ENCODE peak calls at places on chromosomes 16 and 17, in five cellular contexts. One of them, this sample, is unnamed.

GRCh38 chr16:69404275-69404805 is 18.5 kb upstream of the TERF2 start:
- DNase-seq in CD8-positive, alpha-beta T cell: no peak
- DNase-seq in AG10803: peak; percentile 63
- DNase-seq in heart right ventricle: no peak
- DNase-seq in heart left ventricle: no peak
- DNase-seq in this sample: no peak

GRCh38 chr16:86566601-86566965 is at the start of gene FOXC2:
- DNase-seq in AG10803: peak; percentile 94
- DNase-seq in heart right ventricle: peak; percentile 86
- DNase-seq in heart left ventricle: peak; percentile 90
- DNase-seq in CD8-positive, alpha-beta T cell: no peak
- DNase-seq in this sample: peak; percentile 92

GRCh38 chr17:70137451-70138230 is 31.7 kb upstream of the KCNJ2 start:
- DNase-seq in heart right ventricle: no peak
- DNase-seq in CD8-positive, alpha-beta T cell: no peak
- DNase-seq in AG10803: peak; percentile 97
- DNase-seq in heart left ventricle: peak; percentile 34
- DNase-seq in this sample: no peak

GRCh38 chr17:36463916-36464764 is 22.3 kb upstream of the ZNHIT3 start:
- DNase-seq in AG10803: peak; percentile 72
- DNase-seq in heart left ventricle: peak; percentile 44
- DNase-seq in CD8-positive, alpha-beta T cell: no peak
- DNase-seq in heart right ventricle: peak; percentile 47
- DNase-seq in this sample: peak; percentile 69

GRCh38 chr16:66660422-66661209 is 35.9 kb downstream of the CMTM4 start:
- DNase-seq in heart right ventricle: peak; percentile 57
- DNase-seq in heart left ventricle: peak; percentile 71
- DNase-seq in AG10803: peak; percentile 86
- DNase-seq in CD8-positive, alpha-beta T cell: no peak
- DNase-seq in this sample: peak; percentile 67

GRCh38 chr16:12917653-12918052 is 16.3 kb downstream of the SHISA9 start:
- DNase-seq in AG10803: peak; percentile 83
- DNase-seq in heart left ventricle: no peak
- DNase-seq in heart right ventricle: no peak
- DNase-seq in CD8-positive, alpha-beta T cell: no peak
- DNase-seq in this sample: no peak

GRCh38 chr17:5584383-5584951 is at the start of gene NLRP1:
- DNase-seq in CD8-positive, alpha-beta T cell: peak; percentile 91
- DNase-seq in heart right ventricle: peak; percentile 84
- DNase-seq in AG10803: peak; percentile 93
- DNase-seq in heart left ventricle: peak; percentile 89
- DNase-seq in this sample: peak; percentile 96

GRCh38 chr17:40518401-40519088 is 17.1 kb upstream of the TNS4 start:
- DNase-seq in heart left ventricle: no peak
- DNase-seq in heart right ventricle: no peak
- DNase-seq in AG10803: no peak
- DNase-seq in CD8-positive, alpha-beta T cell: no peak
- DNase-seq in this sample: peak; percentile 32

GRCh38 chr17:59791603-59792457 is 84.4 kb downstream of the VMP1 start:
- DNase-seq in heart left ventricle: no peak
- DNase-seq in AG10803: peak; percentile 84
- DNase-seq in heart right ventricle: no peak
- DNase-seq in CD8-positive, alpha-beta T cell: no peak
- DNase-seq in this sample: no peak

GRCh38 chr16:52837251-52837650 is 215.4 kb downstream of the CHD9NB start:
- DNase-seq in heart left ventricle: no peak
- DNase-seq in heart right ventricle: no peak
- DNase-seq in AG10803: no peak
- DNase-seq in CD8-positive, alpha-beta T cell: no peak
- DNase-seq in this sample: no peak

DNA sequence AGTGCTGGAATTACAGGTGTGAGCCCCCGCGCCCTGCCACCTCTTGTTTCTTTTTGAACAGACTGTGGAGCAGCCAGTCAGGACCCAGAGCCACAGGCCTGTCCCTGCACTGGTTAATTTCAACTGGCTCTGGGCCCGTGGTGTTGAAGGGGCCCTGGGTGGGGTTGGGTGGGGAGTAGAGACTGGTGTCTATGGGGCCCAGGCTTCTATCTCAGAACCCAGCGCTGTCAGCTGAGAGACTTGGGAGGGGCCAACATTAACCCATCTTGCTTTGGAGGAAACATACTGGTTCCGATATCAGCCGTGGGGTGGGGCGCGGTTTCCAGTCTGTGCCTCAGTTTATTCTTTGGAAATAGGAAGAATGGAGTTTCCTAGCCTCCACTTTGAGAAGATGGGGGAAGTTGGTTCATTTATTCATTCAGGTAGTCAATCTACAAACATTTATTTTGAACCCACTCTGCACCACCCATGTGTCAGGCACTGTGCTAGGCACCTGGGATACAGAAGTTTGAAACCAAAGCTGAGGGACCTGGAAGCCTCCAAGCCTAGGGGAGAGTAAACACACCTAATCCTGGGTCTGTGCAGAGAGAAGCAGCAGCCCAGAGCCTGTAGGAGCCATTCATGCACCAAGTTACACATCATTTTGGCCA is 15.6 kb upstream of the SLC4A1 start:
- DNase-seq in CD8-positive, alpha-beta T cell: no peak
- DNase-seq in heart left ventricle: no peak
- DNase-seq in heart right ventricle: no peak
- DNase-seq in AG10803: no peak
- DNase-seq in this sample: no peak
- H3K4me3 ChIP-seq in CD8-positive, alpha-beta T cell: no peak overlapping the region
- H3K4me3 ChIP-seq in heart left ventricle: no peak overlapping the region
- H3K4me3 ChIP-seq in heart right ventricle: no peak overlapping the region
- H3K4me3 ChIP-seq in AG10803: no peak overlapping the region
- H3K4me3 ChIP-seq in this sample: no peak overlapping the region

GRCh38 chr17:76542984-76543383 is 3.1 kb downstream of the PRCD start:
- DNase-seq in CD8-positive, alpha-beta T cell: no peak
- DNase-seq in AG10803: no peak
- DNase-seq in heart left ventricle: no peak
- DNase-seq in heart right ventricle: no peak
- DNase-seq in this sample: no peak
- H3K4me3 ChIP-seq in CD8-positive, alpha-beta T cell: no peak overlapping the region
- H3K4me3 ChIP-seq in AG10803: no peak overlapping the region
- H3K4me3 ChIP-seq in heart left ventricle: no peak overlapping the region
- H3K4me3 ChIP-seq in heart right ventricle: no peak overlapping the region
- H3K4me3 ChIP-seq in this sample: no peak overlapping the region

GRCh38 chr16:64391009-64391663 is 730.7 kb downstream of the CDH11 start:
- DNase-seq in heart left ventricle: no peak
- DNase-seq in AG10803: no peak
- DNase-seq in heart right ventricle: no peak
- DNase-seq in CD8-positive, alpha-beta T cell: no peak
- DNase-seq in this sample: no peak
- H3K4me3 ChIP-seq in heart left ventricle: peak overlapping the region; percentile 16
- H3K4me3 ChIP-seq in AG10803: peak overlapping the region; percentile 5
- H3K4me3 ChIP-seq in heart right ventricle: no peak overlapping the region
- H3K4me3 ChIP-seq in CD8-positive, alpha-beta T cell: no peak overlapping the region
- H3K4me3 ChIP-seq in this sample: peak overlapping the region; percentile 5

GRCh38 chr17:8662973-8663372 is 32.4 kb upstream of the MYH10 start:
- DNase-seq in heart left ventricle: no peak
- DNase-seq in CD8-positive, alpha-beta T cell: no peak
- DNase-seq in AG10803: no peak
- DNase-seq in heart right ventricle: no peak
- DNase-seq in this sample: no peak
- H3K4me3 ChIP-seq in heart left ventricle: no peak overlapping the region
- H3K4me3 ChIP-seq in CD8-positive, alpha-beta T cell: no peak overlapping the region
- H3K4me3 ChIP-seq in AG10803: no peak overlapping the region
- H3K4me3 ChIP-seq in heart right ventricle: no peak overlapping the region
- H3K4me3 ChIP-seq in this sample: no peak overlapping the region

GRCh38 chr16:68005786-68006286 is 6.6 kb upstream of the DPEP2 start:
- DNase-seq in heart right ventricle: no peak
- DNase-seq in AG10803: no peak
- DNase-seq in CD8-positive, alpha-beta T cell: peak; percentile 56
- DNase-seq in heart left ventricle: peak; percentile 42
- DNase-seq in this sample: peak; percentile 68

GRCh38 chr16:67995423-67995822 is 3.9 kb downstream of the DPEP2 start:
- DNase-seq in AG10803: no peak
- DNase-seq in CD8-positive, alpha-beta T cell: no peak
- DNase-seq in heart right ventricle: no peak
- DNase-seq in heart left ventricle: no peak
- DNase-seq in this sample: no peak

GRCh38 chr16:68000024-68000423 is 740 bp upstream of the DPEP2 start:
- DNase-seq in CD8-positive, alpha-beta T cell: no peak
- DNase-seq in AG10803: no peak
- DNase-seq in heart left ventricle: no peak
- DNase-seq in heart right ventricle: no peak
- DNase-seq in this sample: no peak

GRCh38 chr16:68003031-68003430 is 3.7 kb upstream of the DPEP2 start:
- DNase-seq in AG10803: peak; percentile 31
- DNase-seq in CD8-positive, alpha-beta T cell: no peak
- DNase-seq in heart right ventricle: no peak
- DNase-seq in heart left ventricle: no peak
- DNase-seq in this sample: no peak

DNA sequence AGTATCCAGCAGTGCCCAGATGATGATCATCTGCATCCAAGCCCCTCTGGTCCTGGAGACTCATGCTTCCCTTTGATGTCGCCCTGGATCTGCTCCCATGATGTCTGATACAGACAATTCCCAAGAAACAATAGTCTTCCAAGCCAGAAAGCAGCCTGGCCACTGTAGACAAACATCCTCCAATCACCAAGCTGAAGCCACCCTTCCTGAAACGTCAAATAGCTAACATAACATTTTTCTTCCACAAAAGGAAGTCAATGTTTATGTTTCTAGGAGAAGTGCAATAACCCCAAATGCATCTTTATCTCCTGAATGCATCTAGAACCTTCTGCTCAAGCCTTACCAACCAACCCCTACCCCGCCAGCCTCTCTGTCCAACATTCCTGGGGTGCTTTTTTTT is 1.2 kb upstream of the DPEP2 start:
- DNase-seq in AG10803: no peak
- DNase-seq in CD8-positive, alpha-beta T cell: no peak
- DNase-seq in heart left ventricle: peak; percentile 36
- DNase-seq in heart right ventricle: no peak
- DNase-seq in this sample: no peak
- H3K4me3 ChIP-seq in AG10803: no peak overlapping the region
- H3K4me3 ChIP-seq in CD8-positive, alpha-beta T cell: peak overlapping the region; percentile 44
- H3K4me3 ChIP-seq in heart left ventricle: no peak overlapping the region
- H3K4me3 ChIP-seq in heart right ventricle: no peak overlapping the region
- H3K4me3 ChIP-seq in this sample: no peak overlapping the region

GRCh38 chr17:50177983-50178834 is 12.4 kb downstream of the SGCA start:
- DNase-seq in AG10803: peak; percentile 97
- DNase-seq in CD8-positive, alpha-beta T cell: no peak
- DNase-seq in heart right ventricle: peak; percentile 82
- DNase-seq in heart left ventricle: peak; percentile 87
- DNase-seq in this sample: peak; percentile 92

GRCh38 chr17:50176559-50177471 is 11.0 kb downstream of the SGCA start:
- DNase-seq in AG10803: peak; percentile 37
- DNase-seq in heart left ventricle: no peak
- DNase-seq in CD8-positive, alpha-beta T cell: no peak
- DNase-seq in heart right ventricle: peak; percentile 21
- DNase-seq in this sample: peak; percentile 55

GRCh38 chr17:50175035-50175788 is 9.4 kb downstream of the SGCA start:
- DNase-seq in heart left ventricle: no peak
- DNase-seq in heart right ventricle: no peak
- DNase-seq in AG10803: no peak
- DNase-seq in CD8-positive, alpha-beta T cell: no peak
- DNase-seq in this sample: peak; percentile 11

GRCh38 chr17:50180066-50180465 is 14.3 kb downstream of the SGCA start:
- DNase-seq in AG10803: peak; percentile 36
- DNase-seq in CD8-positive, alpha-beta T cell: no peak
- DNase-seq in heart left ventricle: no peak
- DNase-seq in heart right ventricle: no peak
- DNase-seq in this sample: peak; percentile 16

GRCh38 chr17:50177476-50177875 is 11.7 kb downstream of the SGCA start:
- DNase-seq in heart left ventricle: no peak
- DNase-seq in CD8-positive, alpha-beta T cell: no peak
- DNase-seq in AG10803: no peak
- DNase-seq in heart right ventricle: no peak
- DNase-seq in this sample: no peak
- H3K4me3 ChIP-seq in heart left ventricle: no peak overlapping the region
- H3K4me3 ChIP-seq in CD8-positive, alpha-beta T cell: no peak overlapping the region
- H3K4me3 ChIP-seq in AG10803: no peak overlapping the region
- H3K4me3 ChIP-seq in heart right ventricle: no peak overlapping the region
- H3K4me3 ChIP-seq in this sample: no peak overlapping the region

DNA sequence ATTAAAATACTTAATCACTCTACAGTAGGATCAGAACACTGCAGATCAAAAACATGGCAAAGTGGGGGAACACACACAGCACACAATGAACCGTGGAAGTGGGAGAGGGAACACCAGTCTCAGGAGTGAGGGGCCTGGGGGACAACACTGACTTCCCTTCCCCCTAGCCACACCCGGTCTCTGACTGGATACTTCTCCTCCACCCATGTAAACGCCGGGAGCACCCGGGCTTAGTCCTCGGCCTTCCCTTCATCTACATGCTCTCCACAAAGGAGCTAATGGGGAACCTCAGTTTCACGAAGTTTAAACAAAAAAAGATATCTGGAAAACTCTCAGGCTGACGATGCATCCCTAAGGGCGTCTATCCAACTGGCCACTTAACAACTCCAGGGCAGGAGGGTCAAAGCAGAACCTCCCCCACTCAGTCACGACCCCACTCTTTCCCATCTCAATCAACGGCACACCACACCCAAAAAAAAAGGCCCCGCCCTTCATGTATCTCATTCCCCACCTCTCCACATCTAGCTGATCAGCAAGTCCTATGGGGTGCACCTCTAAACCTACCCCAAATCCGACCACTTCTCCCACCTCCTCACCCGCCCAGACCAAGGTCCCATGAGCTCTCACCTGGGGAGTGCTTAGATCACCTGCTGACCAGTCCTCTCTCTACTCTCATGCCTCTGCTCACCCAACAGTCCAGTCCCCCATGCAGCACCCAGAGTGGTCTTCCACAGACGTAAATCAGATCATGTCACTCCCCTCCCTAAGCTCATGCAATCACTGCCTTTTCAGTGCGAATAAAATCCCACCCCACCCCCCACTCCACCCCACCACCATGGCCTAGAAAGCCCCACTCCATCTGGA is 7.4 kb downstream of the ZDHHC7 start:
- DNase-seq in heart right ventricle: no peak
- DNase-seq in CD8-positive, alpha-beta T cell: no peak
- DNase-seq in heart left ventricle: no peak
- DNase-seq in AG10803: no peak
- DNase-seq in this sample: no peak
- H3K4me3 ChIP-seq in heart right ventricle: no peak overlapping the region
- H3K4me3 ChIP-seq in CD8-positive, alpha-beta T cell: no peak overlapping the region
- H3K4me3 ChIP-seq in heart left ventricle: no peak overlapping the region
- H3K4me3 ChIP-seq in AG10803: peak overlapping the region; percentile 12
- H3K4me3 ChIP-seq in this sample: no peak overlapping the region

DNA sequence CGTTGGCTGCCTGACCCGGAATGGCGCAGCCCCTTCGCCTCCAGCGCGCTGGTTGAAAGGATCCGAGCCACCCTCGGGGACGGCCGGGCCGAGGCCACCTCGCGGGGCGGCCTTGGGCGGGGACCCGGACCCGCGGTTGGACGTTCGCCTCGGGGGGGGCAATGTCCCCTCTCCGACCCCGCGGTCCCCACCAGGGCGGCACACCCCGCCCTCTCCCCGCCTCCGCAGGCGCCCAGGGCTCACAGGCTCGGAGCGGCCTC is 1.0 kb upstream of the SOX8 start:
- DNase-seq in heart right ventricle: no peak
- DNase-seq in heart left ventricle: no peak
- DNase-seq in AG10803: no peak
- DNase-seq in CD8-positive, alpha-beta T cell: no peak
- DNase-seq in this sample: no peak
- H3K4me3 ChIP-seq in heart right ventricle: peak overlapping the region; percentile 52
- H3K4me3 ChIP-seq in heart left ventricle: peak overlapping the region; percentile 66
- H3K4me3 ChIP-seq in AG10803: no peak overlapping the region
- H3K4me3 ChIP-seq in CD8-positive, alpha-beta T cell: peak overlapping the region; percentile 65
- H3K4me3 ChIP-seq in this sample: peak overlapping the region; percentile 62

This sample was measured in right cardiac atrium.